ENCODE peak calls at places on chromosomes 16 and 17, in four cellular contexts. O is AG08396, N is hepatic stellate cell, D is esophagus squamous epithelium. J is an unnamed sample.

GRCh38 chr17:20206591-20206990 is 197.4 kb downstream of the SPECC1 start:
- DNase-seq in N (peak), O (peak), D (no peak), J (peak)

GRCh38 chr16:89696598-89697128 is 4.8 kb downstream of the SPATA2L start:
- DNase-seq in O (no peak), D (no peak), N (no peak), J (no peak)

GRCh38 chr16:13083687-13084086 is 182.3 kb downstream of the SHISA9 start:
- DNase-seq in N (no peak), O (no peak), D (no peak), J (no peak)

GRCh38 chr16:3029499-3030127 is 5.8 kb downstream of the THOC6 start:
- DNase-seq in N (peak), D (no peak), O (peak), J (no peak)

GRCh38 chr16:11076259-11077018 is 132.1 kb downstream of the CLEC16A start:
- DNase-seq in D (no peak), N (no peak), O (no peak), J (no peak)

GRCh38 chr16:89392881-89393730 is 97.3 kb downstream of the ANKRD11 start:
- DNase-seq in D (no peak), O (no peak), N (no peak), J (no peak)

GRCh38 chr17:45848405-45848804 is 3.7 kb downstream of the SPPL2C start:
- DNase-seq in D (no peak), N (no peak), O (no peak), J (no peak)

GRCh38 chr17:67294451-67295199 is 49.6 kb upstream of the HELZ start:
- DNase-seq in D (no peak), N (no peak), O (no peak), J (no peak)

GRCh38 chr17:67390646-67391480 is 13.8 kb downstream of the PITPNC1 start:
- DNase-seq in D (no peak), N (peak), O (peak), J (peak)

GRCh38 chr17:64148017-64148631 is 18.2 kb upstream of the ERN1 start:
- DNase-seq in N (no peak), O (no peak), D (no peak), J (no peak)

GRCh38 chr16:17469011-17469741 is 1.6 kb downstream of the XYLT1 start:
- DNase-seq in O (peak), N (peak), D (no peak), J (no peak)

GRCh38 chr16:53789159-53789558 is 85.2 kb downstream of the FTO start:
- DNase-seq in D (no peak), O (peak), N (peak), J (no peak)

J was measured in HTR-8/SVneo.